ENCODE peak calls at places on chromosome 15, in ten cellular contexts. V, Y, H, B, X, M, J, T, C and L are unnamed samples.

GRCh38 chr15:46127361-46127874 is 492.6 kb downstream of the SQOR start:
- DNase-seq in V (peak), Y (no peak), H (peak), B (no peak), X (no peak), M (no peak), J (no peak), T (no peak), C (no peak), L (no peak)

GRCh38 chr15:74788716-74789151 is 6.9 kb downstream of the CSK start:
- DNase-seq in V (no peak), Y (no peak), H (no peak), B (peak), X (no peak), M (no peak), J (no peak), T (peak), C (no peak), L (no peak)

GRCh38 chr15:53160092-53160704 is 370.1 kb upstream of the ONECUT1 start:
- DNase-seq in V (no peak), Y (no peak), H (no peak), B (no peak), X (no peak), M (no peak), J (no peak), T (no peak), C (no peak), L (peak)

GRCh38 chr15:99253381-99254090 is 2.3 kb downstream of the LRRC28 start:
- DNase-seq in V (peak), Y (peak), H (peak), B (no peak), X (no peak), M (no peak), J (no peak), T (peak), C (no peak), L (no peak)

GRCh38 chr15:95325763-95326688 is 1004.5 kb upstream of the NR2F2 start:
- DNase-seq in V (peak), Y (peak), H (no peak), B (no peak), X (no peak), M (no peak), J (peak), T (no peak), C (no peak), L (no peak)

GRCh38 chr15:72486144-72486543 is 12.0 kb downstream of the ARIH1 start:
- DNase-seq in V (no peak), Y (no peak), H (no peak), B (no peak), X (no peak), M (no peak), J (no peak), T (peak), C (no peak), L (no peak)

GRCh38 chr15:39770748-39771689 is 11.6 kb downstream of the FSIP1 start:
- DNase-seq in V (peak), Y (peak), H (peak), B (no peak), X (no peak), M (no peak), J (peak), T (no peak), C (no peak), L (no peak)

GRCh38 chr15:48563944-48564343 is 81.6 kb downstream of the FBN1 start:
- DNase-seq in V (peak), Y (peak), H (no peak), B (no peak), X (no peak), M (no peak), J (no peak), T (no peak), C (no peak), L (no peak)

GRCh38 chr15:93372209-93372910 is 283.3 kb upstream of the RGMA start:
- DNase-seq in V (no peak), Y (no peak), H (no peak), B (no peak), X (no peak), M (no peak), J (no peak), T (no peak), C (no peak), L (no peak)

GRCh38 chr15:49101536-49101935 is 53.9 kb downstream of the COPS2 start:
- DNase-seq in V (peak), Y (peak), H (peak), B (no peak), X (no peak), M (no peak), J (no peak), T (no peak), C (no peak), L (no peak)

GRCh38 chr15:81410318-81410753 is 36.3 kb upstream of the TMC3 start:
- DNase-seq in V (peak), Y (peak), H (peak), B (peak), X (peak), M (peak), J (peak), T (peak), C (peak), L (peak)
- TF ChIP-seq CTCF in V (peak), Y (peak), H (peak), B (no peak), X (peak), M (peak), J (peak), T (peak), C (peak), L (peak)

GRCh38 chr15:64162478-64162868 is 349 bp downstream of the PPIB start:
- DNase-seq in V (no peak), Y (no peak), H (no peak), B (no peak), X (no peak), M (no peak), J (no peak), T (no peak), C (no peak), L (no peak)
- TF ChIP-seq CTCF in V (no peak), Y (no peak), H (no peak), B (no peak), X (no peak), M (no peak), J (no peak), T (no peak), C (no peak), L (no peak)

DNA sequence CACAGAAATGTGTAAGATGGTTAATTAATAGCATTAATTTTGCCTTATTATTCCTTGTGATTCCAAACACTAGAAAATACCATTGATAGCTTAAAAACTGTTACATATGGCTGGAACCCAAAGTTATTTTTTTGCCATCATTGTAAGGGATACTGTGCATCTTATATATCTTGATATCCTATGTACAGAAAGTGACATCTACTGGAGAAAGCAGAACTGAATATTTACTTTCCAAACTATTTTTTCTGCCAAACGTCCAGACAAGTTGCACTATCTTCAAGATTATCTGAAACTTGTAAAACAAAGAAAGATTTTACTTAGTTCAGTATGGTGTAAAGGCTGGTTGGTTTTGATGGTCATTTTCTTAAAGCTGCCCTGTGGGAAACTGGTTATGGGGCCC is 33.3 kb upstream of the MEIS2 start:
- DNase-seq in V (peak), Y (peak), H (peak), B (no peak), X (peak), M (no peak), J (no peak), T (no peak), C (no peak), L (no peak)
- TF ChIP-seq CTCF in V (peak), Y (peak), H (peak), B (peak), X (peak), M (no peak), J (no peak), T (no peak), C (no peak), L (no peak)

GRCh38 chr15:64426845-64427465 is 33.4 kb upstream of the ZNF609 start:
- DNase-seq in V (peak), Y (peak), H (peak), B (peak), X (no peak), M (no peak), J (no peak), T (no peak), C (peak), L (no peak)
- TF ChIP-seq CTCF in V (peak), Y (no peak), H (peak), B (no peak), X (peak), M (no peak), J (peak), T (peak), C (peak), L (no peak)

GRCh38 chr15:67382723-67383122 is 128.1 kb downstream of the IQCH start:
- DNase-seq in V (no peak), Y (no peak), H (no peak), B (no peak), X (no peak), M (no peak), J (no peak), T (no peak), C (no peak), L (no peak)

GRCh38 chr15:67381416-67382045 is 126.9 kb downstream of the IQCH start:
- DNase-seq in V (no peak), Y (no peak), H (no peak), B (no peak), X (no peak), M (no peak), J (no peak), T (no peak), C (no peak), L (no peak)

GRCh38 chr15:67385971-67386370 is 131.4 kb downstream of the IQCH start:
- DNase-seq in V (no peak), Y (peak), H (no peak), B (no peak), X (no peak), M (no peak), J (no peak), T (no peak), C (no peak), L (no peak)

GRCh38 chr15:67384761-67385160 is 130.2 kb downstream of the IQCH start:
- DNase-seq in V (no peak), Y (no peak), H (no peak), B (no peak), X (no peak), M (no peak), J (no peak), T (no peak), C (no peak), L (no peak)

DNA sequence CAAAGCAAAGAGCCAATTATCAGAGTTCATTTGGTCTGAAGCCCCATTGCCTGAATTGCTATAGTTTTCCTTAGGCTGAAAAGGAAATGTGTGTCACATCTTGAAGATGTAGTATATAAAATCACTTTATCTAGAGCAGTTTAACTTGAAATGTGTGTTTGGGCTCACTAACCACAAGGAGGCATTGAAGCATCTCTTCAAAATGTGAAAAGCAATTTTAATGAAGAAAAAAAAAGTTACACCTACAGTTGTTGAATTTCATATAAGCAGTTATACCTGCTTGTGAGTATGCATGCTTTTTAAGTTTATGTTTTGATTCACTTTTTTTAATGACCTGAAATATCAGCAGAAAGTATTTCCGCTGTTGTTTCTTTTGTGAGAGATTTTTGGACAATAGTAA is 129.3 kb downstream of the IQCH start:
- DNase-seq in V (peak), Y (peak), H (peak), B (no peak), X (no peak), M (no peak), J (no peak), T (no peak), C (no peak), L (no peak)
- TF ChIP-seq CTCF in V (peak), Y (no peak), H (no peak), B (no peak), X (peak), M (no peak), J (no peak), T (no peak), C (no peak), L (peak)

GRCh38 chr15:91975241-91975978 is 121.9 kb downstream of the SLCO3A1 start:
- DNase-seq in V (no peak), Y (no peak), H (no peak), B (no peak), X (no peak), M (no peak), J (no peak), T (no peak), C (no peak), L (no peak)

GRCh38 chr15:91974321-91974720 is 120.8 kb downstream of the SLCO3A1 start:
- DNase-seq in V (no peak), Y (no peak), H (no peak), B (no peak), X (no peak), M (no peak), J (no peak), T (no peak), C (no peak), L (no peak)

GRCh38 chr15:91970142-91970541 is 116.6 kb downstream of the SLCO3A1 start:
- DNase-seq in V (no peak), Y (peak), H (peak), B (no peak), X (no peak), M (no peak), J (peak), T (no peak), C (no peak), L (no peak)

GRCh38 chr15:91968610-91969009 is 115.1 kb downstream of the SLCO3A1 start:
- DNase-seq in V (no peak), Y (no peak), H (no peak), B (no peak), X (no peak), M (no peak), J (no peak), T (no peak), C (no peak), L (no peak)

GRCh38 chr15:91973481-91973880 is 120.0 kb downstream of the SLCO3A1 start:
- DNase-seq in V (no peak), Y (peak), H (no peak), B (no peak), X (no peak), M (no peak), J (no peak), T (no peak), C (no peak), L (no peak)
- TF ChIP-seq CTCF in V (no peak), Y (peak), H (no peak), B (no peak), X (no peak), M (no peak), J (no peak), T (no peak), C (no peak), L (no peak)

GRCh38 chr15:81161215-81161673 is 27.2 kb downstream of the CFAP161 start:
- DNase-seq in V (no peak), Y (no peak), H (no peak), B (peak), X (no peak), M (no peak), J (no peak), T (peak), C (no peak), L (no peak)

GRCh38 chr15:81161851-81162250 is 27.8 kb downstream of the CFAP161 start:
- DNase-seq in V (peak), Y (no peak), H (no peak), B (peak), X (no peak), M (no peak), J (no peak), T (peak), C (no peak), L (no peak)

GRCh38 chr15:81165565-81165964 is 31.1 kb upstream of the IL16 start:
- DNase-seq in V (no peak), Y (no peak), H (peak), B (no peak), X (no peak), M (no peak), J (no peak), T (no peak), C (no peak), L (no peak)

GRCh38 chr15:81166949-81167816 is 29.5 kb upstream of the IL16 start:
- DNase-seq in V (no peak), Y (peak), H (no peak), B (no peak), X (no peak), M (no peak), J (no peak), T (no peak), C (no peak), L (no peak)

GRCh38 chr15:81163961-81164800 is 30.1 kb downstream of the CFAP161 start:
- DNase-seq in V (peak), Y (peak), H (peak), B (no peak), X (no peak), M (no peak), J (no peak), T (no peak), C (no peak), L (no peak)
- TF ChIP-seq CTCF in V (no peak), Y (peak), H (peak), B (no peak), X (peak), M (no peak), J (no peak), T (no peak), C (no peak), L (no peak)

DNA sequence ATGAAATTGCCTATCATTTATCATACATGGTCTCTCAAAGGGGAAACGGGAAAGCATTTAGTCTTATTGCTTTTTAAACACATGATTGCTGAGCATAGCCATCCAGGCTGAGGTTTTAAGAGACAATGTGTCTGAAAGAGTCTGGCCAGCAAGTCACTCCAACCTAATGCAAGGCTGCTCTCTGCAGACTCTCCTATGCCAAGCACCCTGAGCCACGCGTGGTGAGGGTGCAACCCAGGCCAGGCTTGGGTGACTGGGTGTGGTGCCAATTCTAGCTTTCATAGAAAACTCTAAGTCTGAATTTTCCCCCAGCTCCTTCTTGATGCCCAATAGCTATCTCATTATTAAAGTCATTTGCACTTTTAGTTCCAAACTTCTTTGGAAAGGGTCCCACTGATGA is 200.3 kb downstream of the RPLP1 start:
- DNase-seq in V (no peak), Y (no peak), H (no peak), B (no peak), X (no peak), M (peak), J (no peak), T (no peak), C (no peak), L (no peak)
- TF ChIP-seq CTCF in V (no peak), Y (no peak), H (no peak), B (no peak), X (no peak), M (no peak), J (no peak), T (no peak), C (no peak), L (no peak)